ENCODE peak calls at places on chromosomes 2 and 18, in ten cellular contexts. One of them, this sample, is unnamed.
A peak's percentile ranks its signal among the peaks of the same experiment; 100 is the strongest.

GRCh38 chr2:84963692-84964405 is 7.1 kb upstream of the KCMF1 start:
- DNase-seq in left ventricle myocardium inferior: no peak
- DNase-seq in SJSA1: peak; percentile 64
- DNase-seq in Peyer's patch: no peak
- DNase-seq in ovary: no peak
- DNase-seq in adrenal gland: peak; percentile 26
- DNase-seq in esophagus squamous epithelium: no peak
- DNase-seq in hepatocyte: peak; percentile 60
- DNase-seq in neuronal stem cell: no peak
- DNase-seq in GM23338: no peak
- DNase-seq in this sample: no peak

GRCh38 chr2:98806266-98806697 is 75.3 kb upstream of the MGAT4A start:
- DNase-seq in neuronal stem cell: no peak
- DNase-seq in GM23338: no peak
- DNase-seq in Peyer's patch: no peak
- DNase-seq in esophagus squamous epithelium: no peak
- DNase-seq in SJSA1: no peak
- DNase-seq in ovary: no peak
- DNase-seq in left ventricle myocardium inferior: peak; percentile 78
- DNase-seq in hepatocyte: peak; percentile 28
- DNase-seq in adrenal gland: peak; percentile 37
- DNase-seq in this sample: peak; percentile 90

GRCh38 chr2:8487461-8487932 is 194.4 kb upstream of the ID2 start:
- DNase-seq in esophagus squamous epithelium: no peak
- DNase-seq in adrenal gland: no peak
- DNase-seq in ovary: no peak
- DNase-seq in left ventricle myocardium inferior: no peak
- DNase-seq in Peyer's patch: no peak
- DNase-seq in SJSA1: no peak
- DNase-seq in GM23338: peak; percentile 56
- DNase-seq in neuronal stem cell: no peak
- DNase-seq in hepatocyte: no peak
- DNase-seq in this sample: peak; percentile 68

GRCh38 chr18:10409041-10409440 is 45.4 kb upstream of the APCDD1 start:
- DNase-seq in Peyer's patch: no peak
- DNase-seq in SJSA1: no peak
- DNase-seq in hepatocyte: no peak
- DNase-seq in GM23338: no peak
- DNase-seq in adrenal gland: no peak
- DNase-seq in left ventricle myocardium inferior: no peak
- DNase-seq in neuronal stem cell: no peak
- DNase-seq in ovary: no peak
- DNase-seq in esophagus squamous epithelium: no peak
- DNase-seq in this sample: no peak

GRCh38 chr2:39547811-39548719 is 111.0 kb upstream of the MAP4K3 start:
- DNase-seq in ovary: no peak
- DNase-seq in SJSA1: peak; percentile 59
- DNase-seq in hepatocyte: no peak
- DNase-seq in neuronal stem cell: no peak
- DNase-seq in Peyer's patch: no peak
- DNase-seq in esophagus squamous epithelium: no peak
- DNase-seq in adrenal gland: no peak
- DNase-seq in left ventricle myocardium inferior: no peak
- DNase-seq in GM23338: no peak
- DNase-seq in this sample: no peak

GRCh38 chr2:84970266-84970955 is 550 bp upstream of the KCMF1 start:
- DNase-seq in neuronal stem cell: no peak
- DNase-seq in hepatocyte: peak; percentile 84
- DNase-seq in GM23338: peak; percentile 68
- DNase-seq in ovary: peak; percentile 78
- DNase-seq in Peyer's patch: peak; percentile 59
- DNase-seq in esophagus squamous epithelium: peak; percentile 8
- DNase-seq in adrenal gland: peak; percentile 70
- DNase-seq in SJSA1: peak; percentile 68
- DNase-seq in left ventricle myocardium inferior: peak; percentile 64
- DNase-seq in this sample: peak; percentile 90

GRCh38 chr2:151292124-151292523 is 2.7 kb upstream of the NMI start:
- DNase-seq in GM23338: no peak
- DNase-seq in Peyer's patch: no peak
- DNase-seq in SJSA1: no peak
- DNase-seq in neuronal stem cell: no peak
- DNase-seq in esophagus squamous epithelium: no peak
- DNase-seq in ovary: no peak
- DNase-seq in hepatocyte: no peak
- DNase-seq in left ventricle myocardium inferior: no peak
- DNase-seq in adrenal gland: no peak
- DNase-seq in this sample: no peak

GRCh38 chr18:9841752-9842151 is 44.0 kb upstream of the TXNDC2 start:
- DNase-seq in adrenal gland: no peak
- DNase-seq in left ventricle myocardium inferior: no peak
- DNase-seq in Peyer's patch: no peak
- DNase-seq in ovary: no peak
- DNase-seq in esophagus squamous epithelium: no peak
- DNase-seq in hepatocyte: no peak
- DNase-seq in GM23338: no peak
- DNase-seq in neuronal stem cell: no peak
- DNase-seq in SJSA1: no peak
- DNase-seq in this sample: no peak

GRCh38 chr2:174383796-174384195 is 11.7 kb upstream of the SCRN3 start:
- DNase-seq in ovary: no peak
- DNase-seq in hepatocyte: no peak
- DNase-seq in neuronal stem cell: no peak
- DNase-seq in Peyer's patch: no peak
- DNase-seq in esophagus squamous epithelium: no peak
- DNase-seq in SJSA1: no peak
- DNase-seq in left ventricle myocardium inferior: no peak
- DNase-seq in adrenal gland: no peak
- DNase-seq in GM23338: no peak
- DNase-seq in this sample: no peak

GRCh38 chr2:120231974-120232635 is 8.9 kb upstream of the TMEM185B start:
- DNase-seq in GM23338: no peak
- DNase-seq in adrenal gland: peak; percentile 56
- DNase-seq in Peyer's patch: peak; percentile 69
- DNase-seq in SJSA1: peak; percentile 38
- DNase-seq in left ventricle myocardium inferior: no peak
- DNase-seq in esophagus squamous epithelium: no peak
- DNase-seq in ovary: peak; percentile 31
- DNase-seq in hepatocyte: no peak
- DNase-seq in neuronal stem cell: no peak
- DNase-seq in this sample: no peak

GRCh38 chr2:143934170-143934912 is 585.6 kb downstream of the ZEB2 start:
- DNase-seq in ovary: no peak
- DNase-seq in Peyer's patch: no peak
- DNase-seq in left ventricle myocardium inferior: no peak
- DNase-seq in neuronal stem cell: no peak
- DNase-seq in SJSA1: no peak
- DNase-seq in GM23338: peak; percentile 52
- DNase-seq in adrenal gland: no peak
- DNase-seq in esophagus squamous epithelium: no peak
- DNase-seq in hepatocyte: peak; percentile 29
- DNase-seq in this sample: no peak

GRCh38 chr2:143937563-143938346 is 582.2 kb downstream of the ZEB2 start:
- DNase-seq in neuronal stem cell: no peak
- DNase-seq in ovary: peak; percentile 57
- DNase-seq in esophagus squamous epithelium: no peak
- DNase-seq in hepatocyte: peak; percentile 18
- DNase-seq in SJSA1: no peak
- DNase-seq in left ventricle myocardium inferior: no peak
- DNase-seq in Peyer's patch: no peak
- DNase-seq in adrenal gland: no peak
- DNase-seq in GM23338: peak; percentile 48
- DNase-seq in this sample: no peak

GRCh38 chr2:143930891-143931290 is 589.0 kb downstream of the ZEB2 start:
- DNase-seq in adrenal gland: no peak
- DNase-seq in left ventricle myocardium inferior: no peak
- DNase-seq in ovary: no peak
- DNase-seq in GM23338: no peak
- DNase-seq in Peyer's patch: no peak
- DNase-seq in SJSA1: no peak
- DNase-seq in hepatocyte: no peak
- DNase-seq in esophagus squamous epithelium: no peak
- DNase-seq in neuronal stem cell: no peak
- DNase-seq in this sample: no peak

GRCh38 chr2:143936758-143937562 is 583.0 kb downstream of the ZEB2 start:
- DNase-seq in esophagus squamous epithelium: no peak
- DNase-seq in left ventricle myocardium inferior: peak; percentile 21
- DNase-seq in ovary: peak; percentile 83
- DNase-seq in SJSA1: peak; percentile 55
- DNase-seq in GM23338: peak; percentile 81
- DNase-seq in Peyer's patch: no peak
- DNase-seq in neuronal stem cell: peak; percentile 47
- DNase-seq in hepatocyte: peak; percentile 64
- DNase-seq in adrenal gland: no peak
- DNase-seq in this sample: peak; percentile 56

DNA sequence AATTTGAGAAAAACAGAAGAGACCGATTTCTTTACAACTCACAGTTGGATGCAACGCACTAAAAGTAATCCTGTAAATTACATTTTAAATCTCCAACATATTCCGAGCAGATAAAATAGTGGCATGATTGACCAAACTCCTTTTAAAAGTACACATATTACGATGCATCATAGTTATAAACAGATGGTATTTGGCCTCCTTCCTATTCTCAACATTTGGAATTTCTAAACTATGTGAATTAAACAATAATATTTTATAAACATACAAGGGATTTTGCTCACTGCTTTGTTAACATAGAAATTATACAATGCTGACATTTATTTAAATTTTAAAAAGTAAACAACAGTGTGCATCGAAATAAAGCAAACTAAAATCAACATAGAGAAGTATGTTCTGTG is 585.0 kb downstream of the ZEB2 start:
- DNase-seq in ovary: no peak
- DNase-seq in left ventricle myocardium inferior: no peak
- DNase-seq in adrenal gland: no peak
- DNase-seq in hepatocyte: no peak
- DNase-seq in neuronal stem cell: no peak
- DNase-seq in Peyer's patch: no peak
- DNase-seq in esophagus squamous epithelium: no peak
- DNase-seq in SJSA1: no peak
- DNase-seq in GM23338: no peak
- DNase-seq in this sample: no peak
- H3K27ac ChIP-seq in ovary: peak overlapping the region; percentile 56
- H3K27ac ChIP-seq in left ventricle myocardium inferior: peak overlapping the region; percentile 73
- H3K27ac ChIP-seq in adrenal gland: peak overlapping the region; percentile 81
- H3K27ac ChIP-seq in hepatocyte: peak overlapping the region; percentile 66
- H3K27ac ChIP-seq in neuronal stem cell: no peak overlapping the region
- H3K27ac ChIP-seq in Peyer's patch: peak overlapping the region; percentile 89
- H3K27ac ChIP-seq in esophagus squamous epithelium: peak overlapping the region; percentile 97
- H3K27ac ChIP-seq in SJSA1: no peak overlapping the region
- H3K27ac ChIP-seq in GM23338: no peak overlapping the region
- H3K27ac ChIP-seq in this sample: no peak overlapping the region

DNA sequence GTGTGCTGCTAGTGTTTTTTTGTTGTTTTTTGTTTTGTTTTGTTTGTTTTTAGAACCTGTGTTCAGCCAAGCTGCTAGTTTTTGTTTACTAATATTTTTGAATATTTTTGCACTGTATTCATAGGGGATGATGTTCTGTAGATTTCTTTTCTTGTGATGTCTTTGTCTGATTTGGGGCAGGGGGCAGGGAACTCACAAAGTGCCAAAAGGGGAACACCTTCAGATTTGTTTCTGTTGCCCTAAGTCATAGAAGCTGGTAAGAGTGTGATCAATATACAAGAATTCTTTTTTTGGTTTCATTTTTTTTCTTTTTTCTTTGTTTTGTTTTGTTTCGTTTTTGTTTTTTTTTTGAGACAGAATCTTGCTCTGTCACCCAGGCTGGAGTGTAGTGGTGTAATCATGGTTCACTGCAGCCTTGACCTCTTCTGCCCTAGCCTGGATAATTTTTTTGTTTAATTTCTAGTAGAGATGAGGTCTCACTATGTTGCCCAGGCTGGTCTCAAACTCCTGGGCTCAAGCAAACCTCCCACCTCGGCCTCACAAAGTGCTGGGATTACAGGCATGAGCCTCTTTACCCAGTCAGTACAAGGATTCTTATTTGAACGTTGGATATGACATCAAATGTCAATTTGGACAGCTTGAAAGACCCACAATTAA is 30.7 kb downstream of the TCF23 start:
- DNase-seq in esophagus squamous epithelium: no peak
- DNase-seq in adrenal gland: no peak
- DNase-seq in neuronal stem cell: no peak
- DNase-seq in SJSA1: no peak
- DNase-seq in hepatocyte: no peak
- DNase-seq in ovary: no peak
- DNase-seq in GM23338: no peak
- DNase-seq in left ventricle myocardium inferior: no peak
- DNase-seq in Peyer's patch: no peak
- DNase-seq in this sample: no peak
- H3K4me1 ChIP-seq in esophagus squamous epithelium: peaks cover 4% of the 10 kb centered on the region
- H3K4me1 ChIP-seq in adrenal gland: no peaks in the 10 kb centered on the region
- H3K4me1 ChIP-seq in neuronal stem cell: no peaks in the 10 kb centered on the region
- H3K4me1 ChIP-seq in SJSA1: peaks cover 60% of the 10 kb centered on the region
- H3K4me1 ChIP-seq in hepatocyte: no peaks in the 10 kb centered on the region
- H3K4me1 ChIP-seq in ovary: peaks cover 19% of the 10 kb centered on the region
- H3K4me1 ChIP-seq in GM23338: no peaks in the 10 kb centered on the region
- H3K4me1 ChIP-seq in left ventricle myocardium inferior: peaks cover 8% of the 10 kb centered on the region
- H3K4me1 ChIP-seq in Peyer's patch: no peaks in the 10 kb centered on the region
- H3K4me1 ChIP-seq in this sample: no peaks in the 10 kb centered on the region

GRCh38 chr2:25293145-25293544 is 48.6 kb downstream of the DNMT3A start:
- DNase-seq in esophagus squamous epithelium: no peak
- DNase-seq in GM23338: no peak
- DNase-seq in SJSA1: no peak
- DNase-seq in left ventricle myocardium inferior: no peak
- DNase-seq in neuronal stem cell: no peak
- DNase-seq in ovary: no peak
- DNase-seq in Peyer's patch: no peak
- DNase-seq in adrenal gland: no peak
- DNase-seq in hepatocyte: no peak
- DNase-seq in this sample: no peak
- H3K27me3 ChIP-seq in esophagus squamous epithelium: no peaks in the 10 kb centered on the region
- H3K27me3 ChIP-seq in GM23338: no peaks in the 10 kb centered on the region
- H3K27me3 ChIP-seq in SJSA1: no peaks in the 10 kb centered on the region
- H3K27me3 ChIP-seq in left ventricle myocardium inferior: no peaks in the 10 kb centered on the region
- H3K27me3 ChIP-seq in neuronal stem cell: no peaks in the 10 kb centered on the region
- H3K27me3 ChIP-seq in ovary: no peaks in the 10 kb centered on the region
- H3K27me3 ChIP-seq in Peyer's patch: no peaks in the 10 kb centered on the region
- H3K27me3 ChIP-seq in adrenal gland: no peaks in the 10 kb centered on the region
- H3K27me3 ChIP-seq in hepatocyte: no peaks in the 10 kb centered on the region
- H3K27me3 ChIP-seq in this sample: no peaks in the 10 kb centered on the region

DNA sequence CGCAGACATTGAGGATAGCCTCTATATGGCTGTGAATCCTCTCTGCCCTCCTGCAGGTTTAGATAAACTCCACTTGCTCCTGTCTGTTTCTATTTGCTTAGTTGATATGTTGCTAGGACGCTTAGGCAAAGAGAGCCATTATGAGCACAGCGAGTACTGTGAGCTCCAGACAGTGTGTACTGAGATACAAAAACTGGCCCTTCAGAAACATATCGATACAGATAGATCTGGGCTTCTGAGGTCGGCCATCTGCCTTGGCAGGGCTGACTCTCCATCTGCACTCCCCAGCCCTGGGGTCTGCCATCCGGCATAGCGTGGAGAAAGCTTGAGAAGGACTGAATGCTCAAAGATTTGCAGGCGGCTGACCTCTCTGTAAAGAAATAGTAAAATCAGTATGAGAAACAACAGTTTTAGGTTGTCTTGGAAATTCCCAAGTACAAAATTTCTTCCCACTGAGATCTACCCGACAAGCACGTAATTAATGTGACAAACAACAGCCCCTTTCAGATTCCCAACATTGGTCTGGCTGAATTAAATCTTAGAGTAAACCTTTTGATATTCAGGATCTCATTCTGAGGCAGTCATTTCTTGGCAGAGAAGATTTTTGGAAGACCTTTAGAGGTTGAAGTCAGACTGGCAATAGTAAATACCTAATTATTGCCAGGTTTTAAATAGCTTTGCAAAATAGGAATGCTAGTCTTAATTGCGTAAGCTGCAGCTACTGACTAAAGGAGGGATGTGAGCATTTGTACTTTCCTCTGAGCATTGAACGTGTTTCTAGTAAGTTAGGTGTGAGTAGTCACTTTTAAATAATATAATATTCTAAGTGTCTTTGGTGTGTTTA is 127.4 kb downstream of the CHST9 start:
- DNase-seq in adrenal gland: no peak
- DNase-seq in ovary: peak; percentile 34
- DNase-seq in esophagus squamous epithelium: no peak
- DNase-seq in hepatocyte: peak; percentile 20
- DNase-seq in SJSA1: no peak
- DNase-seq in Peyer's patch: no peak
- DNase-seq in GM23338: no peak
- DNase-seq in left ventricle myocardium inferior: peak; percentile 19
- DNase-seq in neuronal stem cell: no peak
- DNase-seq in this sample: no peak
- H3K27ac ChIP-seq in adrenal gland: no peak overlapping the region
- H3K27ac ChIP-seq in ovary: no peak overlapping the region
- H3K27ac ChIP-seq in esophagus squamous epithelium: peak overlapping the region; percentile 59
- H3K27ac ChIP-seq in hepatocyte: no peak overlapping the region
- H3K27ac ChIP-seq in SJSA1: no peak overlapping the region
- H3K27ac ChIP-seq in Peyer's patch: peak overlapping the region; percentile 51
- H3K27ac ChIP-seq in GM23338: no peak overlapping the region
- H3K27ac ChIP-seq in left ventricle myocardium inferior: peak overlapping the region; percentile 95
- H3K27ac ChIP-seq in neuronal stem cell: no peak overlapping the region
- H3K27ac ChIP-seq in this sample: no peak overlapping the region

This sample was measured in aorta.